ENCODE peak calls at places on chromosome 22, in ten cellular contexts. D is transverse colon; T is tibial nerve; Z is colonic mucosa; R is heart right ventricle; V is CD4-positive, CD25-positive, alpha-beta regulatory T cell; F is fibroblast of lung; Y is body of pancreas; K is CD8-positive, alpha-beta memory T cell; L is breast epithelium. J is an unnamed sample.
A peak's percentile ranks its signal among the peaks of the same experiment; 100 is the strongest.

GRCh38 chr22:42688241-42688913 is 32.3 kb downstream of the A4GALT start:
- DNase-seq in R (peak; percentile 86), V (no peak), T (peak; percentile 91), Z (peak; percentile 73), L (peak; percentile 84), Y (peak; percentile 80), F (peak; percentile 95), D (peak; percentile 78), K (no peak), J (peak; percentile 96)

GRCh38 chr22:42646569-42647525 is 2.3 kb downstream of the CYB5R3 start:
- DNase-seq in Z (peak; percentile 73), R (peak; percentile 79), T (no peak), Y (peak; percentile 84), F (peak; percentile 35), L (no peak), K (no peak), D (peak; percentile 61), V (no peak), J (peak; percentile 69)

GRCh38 chr22:41094036-41094435 is 1.6 kb downstream of the EP300 start:
- DNase-seq in K (no peak), Z (peak; percentile 53), R (no peak), V (no peak), F (peak; percentile 46), T (no peak), L (no peak), Y (peak; percentile 21), D (peak; percentile 39), J (no peak)

GRCh38 chr22:22882033-22882717 is 5.4 kb upstream of the IGLL5 start:
- DNase-seq in V (no peak), D (peak; percentile 60), Z (peak; percentile 41), Y (no peak), L (no peak), F (no peak), R (no peak), K (no peak), T (no peak), J (no peak)

GRCh38 chr22:31488988-31489617 is 539 bp downstream of the EIF4ENIF1 start:
- DNase-seq in R (peak; percentile 47), Y (peak; percentile 57), D (peak; percentile 39), Z (peak; percentile 45), L (no peak), V (peak; percentile 16), T (no peak), F (peak; percentile 41), K (peak; percentile 14), J (peak; percentile 48)

GRCh38 chr22:39527481-39527961 is 5.0 kb downstream of the RPS19BP1 start:
- DNase-seq in Y (peak; percentile 52), K (no peak), F (no peak), D (peak; percentile 76), R (no peak), T (no peak), Z (peak; percentile 85), L (no peak), V (no peak), J (no peak)

GRCh38 chr22:33023119-33023827 is 34.9 kb downstream of the SYN3 start:
- DNase-seq in Z (no peak), F (no peak), R (no peak), Y (no peak), L (no peak), K (no peak), T (no peak), D (no peak), V (no peak), J (no peak)

GRCh38 chr22:27032121-27032761 is 374.9 kb downstream of the MIAT start:
- DNase-seq in Y (peak; percentile 30), D (no peak), T (no peak), V (no peak), K (no peak), Z (no peak), F (peak; percentile 6), L (no peak), R (peak; percentile 38), J (peak; percentile 53)

DNA sequence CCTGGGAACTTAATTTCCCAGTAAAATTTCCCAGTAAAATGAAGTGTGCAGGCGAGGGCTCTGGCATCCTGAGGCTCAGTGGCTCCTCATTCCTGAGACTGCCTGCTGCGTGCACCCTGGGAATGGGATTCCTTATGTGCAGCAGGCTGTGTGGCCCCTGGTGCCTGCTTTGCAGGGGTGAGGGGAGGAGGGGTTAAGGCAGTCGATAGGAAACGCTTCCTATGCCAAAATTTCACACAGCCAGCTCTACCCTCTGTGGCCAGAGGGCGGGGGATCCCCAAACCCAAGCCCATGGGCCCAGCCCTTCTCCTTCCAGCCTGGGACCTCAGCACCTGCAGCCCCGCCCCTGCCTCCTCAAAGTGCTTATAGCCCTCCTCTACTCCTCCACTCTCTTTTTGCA is 12.1 kb upstream of the BAIAP2L2 start:
- DNase-seq in L (no peak), Y (no peak), V (no peak), R (no peak), T (no peak), Z (no peak), F (no peak), D (no peak), K (no peak), J (no peak)
- H3K4me1 ChIP-seq in L (no peaks in the 10 kb centered on the region), Y (no peaks in the 10 kb centered on the region), V (no peaks in the 10 kb centered on the region), R (no peaks in the 10 kb centered on the region), T (no peaks in the 10 kb centered on the region), Z (peaks cover 7% of the 10 kb centered on the region), F (no peaks in the 10 kb centered on the region), D (no peaks in the 10 kb centered on the region), K (no peaks in the 10 kb centered on the region), J (no peaks in the 10 kb centered on the region)

DNA sequence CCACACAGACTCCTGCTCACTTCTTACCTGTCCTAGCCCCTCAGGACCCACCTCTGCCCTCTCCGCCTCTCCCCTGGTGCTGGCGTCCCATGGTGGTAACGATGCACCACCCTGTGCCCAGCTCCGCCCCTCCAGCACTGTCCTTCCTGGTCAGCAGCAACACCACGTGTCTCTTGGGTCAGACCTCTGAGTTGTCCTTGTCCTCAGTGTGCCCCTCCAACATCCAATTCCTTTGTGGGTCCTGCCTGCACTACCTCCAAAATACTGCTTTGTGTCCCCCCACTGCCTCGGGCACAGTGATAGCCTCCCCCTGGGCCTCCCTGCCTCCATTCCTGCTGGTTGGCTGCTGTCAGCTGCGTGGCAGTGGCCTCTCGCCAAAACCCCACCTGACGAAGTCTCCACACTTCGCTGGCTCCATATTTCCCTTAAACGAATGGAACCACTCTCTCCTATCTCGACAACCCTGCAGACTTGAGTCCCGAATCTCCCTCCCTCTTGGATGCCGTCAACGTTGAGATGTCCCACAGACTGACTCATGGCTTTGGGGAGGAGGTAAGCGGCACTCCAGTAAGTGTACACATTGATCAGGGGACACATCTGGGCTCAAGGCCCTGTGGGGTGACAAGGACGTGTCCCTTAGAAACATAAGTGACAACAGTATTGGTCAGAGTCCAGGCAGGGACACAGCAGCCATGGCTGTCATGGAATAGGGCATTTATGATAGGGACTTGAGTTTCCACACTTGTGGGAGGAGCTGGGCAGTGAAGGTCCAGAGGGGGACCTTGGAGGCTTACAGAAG is 42.8 kb downstream of the SHISAL1 start:
- DNase-seq in Y (peak; percentile 51), Z (no peak), L (no peak), F (no peak), V (no peak), D (no peak), R (no peak), K (no peak), T (no peak), J (no peak)
- H3K4me3 ChIP-seq in Y (no peak overlapping the region), Z (no peak overlapping the region), L (no peak overlapping the region), F (no peak overlapping the region), V (no peak overlapping the region), D (no peak overlapping the region), R (no peak overlapping the region), K (no peak overlapping the region), T (no peak overlapping the region), J (no peak overlapping the region)

GRCh38 chr22:43880743-43881055 is 11.1 kb downstream of the PNPLA5 start:
- DNase-seq in R (no peak), Z (no peak), Y (no peak), K (no peak), T (no peak), L (no peak), D (no peak), F (no peak), V (no peak), J (no peak)

GRCh38 chr22:43878831-43879550 is 12.8 kb downstream of the PNPLA5 start:
- DNase-seq in R (no peak), Z (no peak), V (no peak), Y (peak; percentile 1), T (no peak), F (no peak), L (peak; percentile 34), K (no peak), D (no peak), J (no peak)

GRCh38 chr22:43878079-43878795 is 13.6 kb downstream of the PNPLA5 start:
- DNase-seq in T (no peak), D (no peak), Z (no peak), F (no peak), V (no peak), K (no peak), Y (peak; percentile 1), R (no peak), L (peak; percentile 19), J (peak; percentile 61)

GRCh38 chr22:43879901-43880742 is 11.7 kb downstream of the PNPLA5 start:
- DNase-seq in D (no peak), K (no peak), Z (no peak), L (peak; percentile 47), V (no peak), Y (peak; percentile 1), F (no peak), T (no peak), R (no peak), J (no peak)

DNA sequence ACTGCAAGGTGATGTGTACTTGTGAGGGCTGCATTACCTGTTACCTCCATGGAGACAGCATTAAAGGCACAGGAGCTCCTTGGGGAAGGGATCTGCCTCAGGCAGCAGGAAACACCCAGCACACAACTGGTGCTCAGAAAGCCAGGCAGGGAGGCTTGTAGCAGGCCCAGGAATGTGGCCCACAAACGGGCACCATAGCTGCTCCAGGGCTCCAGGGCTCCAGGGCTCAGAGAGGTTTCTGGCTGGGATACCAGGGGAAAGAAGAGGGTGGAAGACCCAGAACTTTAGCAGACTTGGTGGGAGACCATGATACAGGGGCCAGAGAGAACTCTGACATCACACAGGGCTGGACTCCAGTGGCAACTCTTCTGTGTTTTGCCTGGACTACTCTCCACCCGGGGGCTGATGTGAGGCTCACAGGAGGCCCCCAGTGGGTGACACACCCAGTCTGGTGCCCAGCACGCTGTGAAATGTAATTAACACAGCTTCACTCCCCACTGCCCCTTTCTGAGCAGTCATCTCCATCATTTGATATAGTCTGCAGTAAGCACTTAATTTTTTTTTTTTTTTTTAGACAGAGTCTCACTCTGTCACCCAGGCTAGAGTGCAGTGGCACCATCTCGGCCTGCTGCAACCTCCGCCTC is 14.7 kb upstream of the SULT4A1 start:
- DNase-seq in D (no peak), R (no peak), F (no peak), K (no peak), Y (peak; percentile 0), V (no peak), T (no peak), L (peak; percentile 5), Z (no peak), J (no peak)
- H3K27ac ChIP-seq in D (no peak overlapping the region), R (no peak overlapping the region), F (no peak overlapping the region), K (no peak overlapping the region), Y (no peak overlapping the region), V (no peak overlapping the region), T (no peak overlapping the region), L (no peak overlapping the region), Z (no peak overlapping the region), J (no peak overlapping the region)

GRCh38 chr22:46052801-46053562 is 76.0 kb upstream of the WNT7B start:
- DNase-seq in Z (peak; percentile 71), Y (peak; percentile 79), F (peak; percentile 51), R (peak; percentile 59), K (no peak), T (no peak), L (peak; percentile 53), V (no peak), D (peak; percentile 69), J (no peak)

GRCh38 chr22:46050916-46051614 is 74.1 kb upstream of the WNT7B start:
- DNase-seq in V (no peak), K (no peak), F (no peak), D (peak; percentile 7), T (no peak), R (no peak), Z (no peak), L (peak; percentile 14), Y (peak; percentile 5), J (peak; percentile 28)

GRCh38 chr22:46053563-46054090 is 76.7 kb upstream of the WNT7B start:
- DNase-seq in Z (peak; percentile 89), K (peak; percentile 56), V (peak; percentile 63), F (peak; percentile 64), L (peak; percentile 76), D (peak; percentile 84), R (peak; percentile 85), T (no peak), Y (peak; percentile 84), J (peak; percentile 87)

GRCh38 chr22:46051646-46052045 is 74.7 kb upstream of the WNT7B start:
- DNase-seq in R (no peak), V (no peak), Z (no peak), F (no peak), Y (no peak), D (peak; percentile 3), K (no peak), L (no peak), T (no peak), J (peak; percentile 23)

GRCh38 chr22:46052331-46052771 is 75.4 kb upstream of the WNT7B start:
- DNase-seq in L (peak; percentile 45), D (peak; percentile 14), V (no peak), T (no peak), Z (no peak), K (no peak), R (no peak), Y (peak; percentile 37), F (peak; percentile 35), J (no peak)
- H3K4me1 ChIP-seq in L (peaks cover 37% of the 10 kb centered on the region), D (peaks cover 42% of the 10 kb centered on the region), V (peaks cover 45% of the 10 kb centered on the region), T (peaks cover 9% of the 10 kb centered on the region), Z (peaks cover 18% of the 10 kb centered on the region), K (peaks cover 40% of the 10 kb centered on the region), R (peaks cover 88% of the 10 kb centered on the region), Y (peaks cover 90% of the 10 kb centered on the region), F (peaks cover 24% of the 10 kb centered on the region), J (peaks cover 25% of the 10 kb centered on the region)